ENCODE peak calls at places on chromosomes 6 and 20, in nine cellular contexts. F is A549, V is HepG2, Z is IMR-90, O is tibial nerve, T is uterus, Y is spleen, S is heart left ventricle, K is stomach. W is an unnamed sample.
A peak's percentile ranks its signal among the peaks of the same experiment; 100 is the strongest.

GRCh38 chr20:62820962-62821725 is 4.3 kb downstream of the COL9A3 start:
- DNase-seq in S (no peak), T (no peak), O (no peak), K (no peak), F (no peak), Y (no peak), V (no peak), Z (no peak), W (no peak)

GRCh38 chr6:161493731-161494130 is 219.9 kb upstream of the AGPAT4 start:
- DNase-seq in Z (no peak), K (no peak), T (no peak), V (no peak), S (no peak), F (no peak), O (no peak), Y (no peak), W (no peak)

GRCh38 chr6:137155830-137156229 is 17.6 kb downstream of the IL22RA2 start:
- DNase-seq in Y (no peak), F (no peak), Z (no peak), V (no peak), T (no peak), O (no peak), K (no peak), S (no peak), W (no peak)

GRCh38 chr20:47003223-47003622 is 108.6 kb downstream of the EYA2 start:
- DNase-seq in K (no peak), S (no peak), O (no peak), Z (no peak), F (no peak), V (no peak), Y (peak; percentile 17), T (no peak), W (no peak)

GRCh38 chr6:43669922-43670622 is 17.5 kb downstream of the MRPS18A start:
- DNase-seq in O (no peak), T (peak; percentile 55), S (no peak), K (no peak), F (no peak), Y (no peak), Z (no peak), V (no peak), W (no peak)

GRCh38 chr6:155497273-155497672 is 41.6 kb upstream of the NOX3 start:
- DNase-seq in F (no peak), Z (no peak), V (no peak), O (no peak), K (no peak), T (no peak), S (no peak), Y (no peak), W (no peak)

GRCh38 chr6:4128748-4129147 is 6.6 kb downstream of the ECI2 start:
- DNase-seq in F (no peak), Y (no peak), V (no peak), O (no peak), T (no peak), Z (peak; percentile 18), S (no peak), K (no peak), W (no peak)

GRCh38 chr6:43129434-43130194 is 41.5 kb upstream of the SRF start:
- DNase-seq in S (peak; percentile 50), O (no peak), F (peak; percentile 37), K (peak; percentile 49), Z (peak; percentile 35), T (no peak), V (peak; percentile 52), Y (no peak), W (no peak)

GRCh38 chr20:63698739-63699465 is 2.5 kb downstream of the TNFRSF6B start:
- DNase-seq in T (peak; percentile 66), S (peak; percentile 89), Y (peak; percentile 76), O (no peak), Z (peak; percentile 94), K (no peak), V (no peak), F (peak; percentile 83), W (peak; percentile 92)

GRCh38 chr20:17504898-17505663 is 26.1 kb downstream of the BFSP1 start:
- DNase-seq in K (peak; percentile 47), Y (peak; percentile 93), S (peak; percentile 58), T (peak; percentile 40), Z (peak; percentile 59), F (peak; percentile 45), O (no peak), V (peak; percentile 64), W (peak; percentile 91)

GRCh38 chr6:63441266-63441956 is 121.6 kb upstream of the LGSN start:
- DNase-seq in Y (no peak), S (no peak), F (peak; percentile 62), K (no peak), T (no peak), O (no peak), V (no peak), Z (no peak), W (no peak)

GRCh38 chr6:90078513-90079289 is 184.4 kb downstream of the GJA10 start:
- DNase-seq in Z (no peak), K (no peak), T (no peak), O (no peak), S (no peak), F (no peak), Y (no peak), V (no peak), W (no peak)

GRCh38 chr20:11451793-11452291 is 465.9 kb upstream of the BTBD3 start:
- DNase-seq in O (no peak), Z (peak; percentile 11), T (peak; percentile 54), V (no peak), S (no peak), F (no peak), Y (no peak), K (no peak), W (no peak)

GRCh38 chr6:106146852-106147351 is 60.8 kb downstream of the PRDM1 start:
- DNase-seq in O (no peak), T (no peak), Y (no peak), Z (peak; percentile 34), S (no peak), F (no peak), K (no peak), V (no peak), W (no peak)

GRCh38 chr6:145427232-145427631 is 308.1 kb downstream of the EPM2A start:
- DNase-seq in K (no peak), Y (no peak), S (no peak), F (no peak), Z (no peak), V (no peak), O (no peak), T (no peak), W (no peak)

DNA sequence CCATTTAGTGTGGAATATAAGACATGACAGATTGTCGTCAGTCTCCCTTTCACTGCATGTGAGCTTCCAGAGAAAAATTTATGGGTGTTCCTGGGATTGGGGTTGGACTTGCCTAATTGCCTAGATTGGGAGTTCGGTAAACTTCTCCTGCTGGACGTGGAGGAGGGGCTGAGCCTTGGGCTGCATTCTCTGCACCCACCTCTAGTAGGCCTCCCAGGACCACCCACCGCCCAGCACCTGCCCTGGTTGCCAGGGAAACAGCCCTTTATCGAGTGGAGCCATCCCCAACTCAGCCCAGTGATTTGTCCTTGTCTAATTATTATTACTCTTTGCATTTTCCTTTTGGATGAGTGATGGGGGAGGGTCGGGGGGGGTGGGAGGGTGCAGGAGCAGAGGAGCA is 104.3 kb downstream of the DHX35 start:
- DNase-seq in Z (no peak), V (peak; percentile 48), F (no peak), Y (no peak), T (no peak), K (no peak), S (no peak), O (no peak), W (no peak)
- TF ChIP-seq CTCF in Z (no peak), V (peak; percentile 57), F (no peak), Y (no peak), T (no peak), K (no peak), S (no peak), O (no peak), W (no peak)

GRCh38 chr6:114354482-114354881 is 11.7 kb upstream of the HS3ST5 start:
- DNase-seq in O (no peak), K (no peak), F (no peak), Y (no peak), S (no peak), T (no peak), Z (no peak), V (no peak), W (no peak)

GRCh38 chr6:114361036-114361435 is 18.2 kb upstream of the HS3ST5 start:
- DNase-seq in Z (no peak), T (no peak), V (no peak), Y (no peak), O (no peak), K (no peak), F (no peak), S (no peak), W (no peak)

DNA sequence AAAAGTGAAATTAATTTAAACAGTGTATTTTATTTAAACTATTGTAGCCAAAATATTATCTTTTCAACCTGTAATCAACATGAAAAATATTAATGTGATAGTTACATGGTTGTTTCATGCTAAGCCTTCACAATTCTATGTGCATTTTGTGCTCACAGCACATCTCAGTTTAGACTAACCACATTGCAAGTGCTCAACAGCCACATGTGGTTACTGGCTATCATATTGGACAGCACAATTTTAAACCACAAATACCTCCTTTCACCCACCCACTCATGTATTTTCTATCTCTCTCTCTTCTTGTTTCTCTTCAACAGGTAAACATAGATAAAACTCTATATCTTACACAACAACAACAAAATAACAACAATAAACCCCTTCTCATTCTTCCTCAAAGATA is 12.5 kb upstream of the HS3ST5 start:
- DNase-seq in O (no peak), T (no peak), Y (no peak), F (no peak), K (no peak), V (no peak), S (no peak), Z (no peak), W (no peak)
- TF ChIP-seq POLR2A in O (no peak), T (no peak), Y (no peak), F (no peak), K (no peak), V (no peak), S (no peak), Z (no peak), W (no peak)

GRCh38 chr20:53805895-53806384 is 212.3 kb upstream of the ZNF217 start:
- DNase-seq in O (no peak), S (no peak), Y (no peak), K (no peak), F (peak; percentile 82), T (no peak), Z (peak; percentile 81), V (no peak), W (no peak)
- TF ChIP-seq CTCF in O (no peak), S (no peak), Y (no peak), K (no peak), F (no peak), T (no peak), Z (no peak), V (no peak), W (no peak)

DNA sequence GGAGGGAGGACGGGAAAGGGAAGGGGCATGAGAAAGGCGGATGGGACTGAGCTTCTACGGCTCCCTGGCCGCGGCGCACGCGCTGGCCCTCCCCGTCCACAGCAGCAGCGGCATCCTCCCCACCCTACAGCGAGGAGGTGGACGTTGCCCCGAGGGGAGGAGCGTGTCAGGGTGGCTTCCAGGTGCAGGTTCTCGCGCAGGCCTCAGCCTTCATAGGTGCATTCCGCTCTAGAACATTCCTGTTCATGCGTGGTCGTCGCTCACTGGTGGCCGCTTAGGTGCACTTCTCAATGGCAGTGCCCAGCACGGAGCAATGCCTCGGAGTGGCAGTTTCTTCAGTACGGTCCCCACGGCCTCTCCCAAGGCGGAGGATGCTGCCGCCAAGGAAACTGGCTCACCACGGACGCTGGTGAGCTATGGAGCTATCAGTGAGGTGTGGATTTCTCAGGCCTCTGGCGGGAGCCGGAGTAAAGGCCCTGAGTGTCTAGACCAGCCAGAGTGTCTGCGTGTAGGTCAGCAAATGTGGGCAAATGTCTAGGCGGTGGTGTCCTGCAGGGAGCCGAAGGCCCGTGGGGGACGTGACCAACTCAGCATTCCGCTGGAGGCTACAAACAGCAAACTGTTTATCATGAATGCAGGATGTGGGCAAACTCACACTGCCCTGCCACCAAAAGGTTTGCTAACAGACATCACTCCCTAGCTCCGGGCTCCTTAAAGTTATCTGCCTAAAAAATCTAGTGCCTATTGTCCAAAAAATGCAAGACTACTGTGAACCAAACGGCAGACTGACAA is 29.4 kb upstream of the AFDN start:
- DNase-seq in F (no peak), T (no peak), O (no peak), Z (no peak), V (no peak), K (no peak), Y (peak; percentile 66), S (no peak), W (peak; percentile 11)
- TF ChIP-seq POLR2A in F (no peak), T (no peak), O (no peak), Z (no peak), V (no peak), K (no peak), Y (no peak), S (no peak), W (no peak)

W was measured in lower leg skin.